ENCODE peak calls at places on chromosomes 6 and 20, in four cellular contexts. J, E, P and H are unnamed samples.

GRCh38 chr6:3214898-3215297 is 12.6 kb downstream of the TUBB2B start:
- DNase-seq in J (no peak), P (no peak), E (no peak), H (no peak)

GRCh38 chr20:48556956-48557355 is 270.8 kb downstream of the PREX1 start:
- DNase-seq in J (no peak), P (no peak), E (no peak), H (no peak)

GRCh38 chr6:41591859-41592502 is 45.8 kb downstream of the FOXP4 start:
- DNase-seq in E (peak; percentile 63), P (peak; percentile 9), J (peak; percentile 54), H (no peak)

GRCh38 chr6:160036790-160037206 is 67.9 kb downstream of the IGF2R start:
- DNase-seq in J (no peak), P (no peak), E (no peak), H (no peak)

GRCh38 chr20:17969276-17969883 is 562 bp downstream of the MGME1 start:
- DNase-seq in J (peak; percentile 60), E (no peak), P (no peak), H (no peak)

GRCh38 chr6:159044899-159045727 is at the start of gene TAGAP:
- DNase-seq in J (no peak), E (peak; percentile 86), P (peak; percentile 63), H (no peak)

GRCh38 chr6:50815436-50816114 is 3.1 kb upstream of the TFAP2B start:
- DNase-seq in E (no peak), P (no peak), J (peak; percentile 20), H (no peak)

GRCh38 chr20:25860531-25861150 is 164.0 kb upstream of the ZNF337 start:
- DNase-seq in J (no peak), E (no peak), P (no peak), H (no peak)

GRCh38 chr6:26554669-26555504 is 16.7 kb downstream of the HMGN4 start:
- DNase-seq in P (no peak), E (no peak), J (peak; percentile 75), H (no peak)

GRCh38 chr20:50514035-50514337 is 3.8 kb downstream of the PTPN1 start:
- DNase-seq in E (no peak), P (no peak), J (no peak), H (no peak)

GRCh38 chr6:30612213-30612612 is 4.8 kb downstream of the PPP1R10 start:
- DNase-seq in P (no peak), E (no peak), J (no peak), H (no peak)

GRCh38 chr6:146028250-146028789 is 542 bp upstream of the GRM1 start:
- DNase-seq in J (peak; percentile 50), E (no peak), P (no peak), H (no peak)

GRCh38 chr20:36154696-36155628 is at the start of gene EPB41L1:
- DNase-seq in P (no peak), J (no peak), E (no peak), H (peak; percentile 23)

GRCh38 chr20:37343212-37343993 is 2.5 kb upstream of the SRC start:
- DNase-seq in E (no peak), P (no peak), J (peak; percentile 71), H (no peak)

GRCh38 chr6:110475255-110475654 is 1.2 kb downstream of the SLC22A16 start:
- DNase-seq in E (no peak), J (no peak), P (no peak), H (no peak)

GRCh38 chr20:34629342-34629741 is 47.5 kb downstream of the PIGU start:
- DNase-seq in E (no peak), J (no peak), P (no peak), H (no peak)

GRCh38 chr6:116438590-116439448 is 22.4 kb upstream of the CALHM6 start:
- DNase-seq in J (no peak), E (no peak), P (no peak), H (no peak)

GRCh38 chr20:50313223-50313820 is 122.7 kb downstream of the CEBPB start:
- DNase-seq in P (no peak), E (no peak), J (no peak), H (no peak)

GRCh38 chr20:41058007-41058673 is 29.5 kb downstream of the TOP1 start:
- DNase-seq in J (no peak), P (no peak), E (no peak), H (no peak)

GRCh38 chr20:55415567-55416142 is 589.7 kb downstream of the CBLN4 start:
- DNase-seq in P (no peak), E (no peak), J (peak; percentile 34), H (no peak)

GRCh38 chr20:59785986-59786753 is 147.3 kb downstream of the SYCP2 start:
- DNase-seq in J (no peak), P (no peak), E (no peak), H (no peak)

GRCh38 chr6:152426276-152426675 is 210.9 kb downstream of the SYNE1 start:
- DNase-seq in E (no peak), P (no peak), J (no peak), H (no peak)

GRCh38 chr20:38498909-38499308 is 26.3 kb downstream of the RALGAPB start:
- DNase-seq in P (no peak), J (no peak), E (no peak), H (no peak)

GRCh38 chr6:157823001-157823522 is at the start of gene SNX9:
- DNase-seq in P (no peak), J (peak; percentile 76), E (no peak), H (peak; percentile 46)